ENCODE peak calls at places on chromosome 9, in five cellular contexts. One of them, this sample, is unnamed.

GRCh38 chr9:124285903-124286291 is 28.1 kb downstream of the NEK6 start:
- DNase-seq in CD4-positive, alpha-beta T cell: no peak
- DNase-seq in AG04449: peak
- DNase-seq in activated CD8-positive, alpha-beta T cell treated with anti-CD3 and anti-CD28 coated beads for 36 hours: peak
- DNase-seq in GM10248: peak
- DNase-seq in this sample: peak

GRCh38 chr9:95089916-95090791 is 227.4 kb downstream of the FANCC start:
- DNase-seq in AG04449: no peak
- DNase-seq in GM10248: no peak
- DNase-seq in activated CD8-positive, alpha-beta T cell treated with anti-CD3 and anti-CD28 coated beads for 36 hours: no peak
- DNase-seq in CD4-positive, alpha-beta T cell: no peak
- DNase-seq in this sample: no peak

GRCh38 chr9:35538361-35539234 is 48.7 kb downstream of the RUSC2 start:
- DNase-seq in AG04449: no peak
- DNase-seq in CD4-positive, alpha-beta T cell: no peak
- DNase-seq in activated CD8-positive, alpha-beta T cell treated with anti-CD3 and anti-CD28 coated beads for 36 hours: no peak
- DNase-seq in GM10248: no peak
- DNase-seq in this sample: no peak

GRCh38 chr9:131727795-131728545 is 11.9 kb downstream of the RAPGEF1 start:
- DNase-seq in activated CD8-positive, alpha-beta T cell treated with anti-CD3 and anti-CD28 coated beads for 36 hours: peak
- DNase-seq in GM10248: no peak
- DNase-seq in AG04449: no peak
- DNase-seq in CD4-positive, alpha-beta T cell: no peak
- DNase-seq in this sample: no peak

GRCh38 chr9:132006657-132007370 is 72.9 kb downstream of the MED27 start:
- DNase-seq in GM10248: peak
- DNase-seq in activated CD8-positive, alpha-beta T cell treated with anti-CD3 and anti-CD28 coated beads for 36 hours: peak
- DNase-seq in AG04449: no peak
- DNase-seq in CD4-positive, alpha-beta T cell: no peak
- DNase-seq in this sample: peak

GRCh38 chr9:101530076-101530711 is 3.5 kb upstream of the RNF20 start:
- DNase-seq in CD4-positive, alpha-beta T cell: peak
- DNase-seq in AG04449: no peak
- DNase-seq in activated CD8-positive, alpha-beta T cell treated with anti-CD3 and anti-CD28 coated beads for 36 hours: peak
- DNase-seq in GM10248: peak
- DNase-seq in this sample: peak

GRCh38 chr9:118009585-118009984 is 305.4 kb downstream of the TLR4 start:
- DNase-seq in GM10248: no peak
- DNase-seq in AG04449: no peak
- DNase-seq in CD4-positive, alpha-beta T cell: no peak
- DNase-seq in activated CD8-positive, alpha-beta T cell treated with anti-CD3 and anti-CD28 coated beads for 36 hours: no peak
- DNase-seq in this sample: no peak

GRCh38 chr9:132078369-132079356 is 1.0 kb downstream of the MED27 start:
- DNase-seq in activated CD8-positive, alpha-beta T cell treated with anti-CD3 and anti-CD28 coated beads for 36 hours: peak
- DNase-seq in GM10248: no peak
- DNase-seq in CD4-positive, alpha-beta T cell: no peak
- DNase-seq in AG04449: no peak
- DNase-seq in this sample: peak

GRCh38 chr9:85483214-85483613 is 258.5 kb downstream of the AGTPBP1 start:
- DNase-seq in AG04449: no peak
- DNase-seq in activated CD8-positive, alpha-beta T cell treated with anti-CD3 and anti-CD28 coated beads for 36 hours: no peak
- DNase-seq in CD4-positive, alpha-beta T cell: no peak
- DNase-seq in GM10248: no peak
- DNase-seq in this sample: no peak

GRCh38 chr9:22893196-22893843 is 446.7 kb downstream of the DMRTA1 start:
- DNase-seq in AG04449: no peak
- DNase-seq in GM10248: no peak
- DNase-seq in activated CD8-positive, alpha-beta T cell treated with anti-CD3 and anti-CD28 coated beads for 36 hours: no peak
- DNase-seq in CD4-positive, alpha-beta T cell: no peak
- DNase-seq in this sample: no peak

GRCh38 chr9:104836767-104837166 is 72.8 kb downstream of the NIPSNAP3B start:
- DNase-seq in GM10248: no peak
- DNase-seq in CD4-positive, alpha-beta T cell: no peak
- DNase-seq in AG04449: no peak
- DNase-seq in activated CD8-positive, alpha-beta T cell treated with anti-CD3 and anti-CD28 coated beads for 36 hours: no peak
- DNase-seq in this sample: no peak

GRCh38 chr9:134624119-134624826 is 17.3 kb upstream of the COL5A1 start:
- DNase-seq in CD4-positive, alpha-beta T cell: no peak
- DNase-seq in activated CD8-positive, alpha-beta T cell treated with anti-CD3 and anti-CD28 coated beads for 36 hours: no peak
- DNase-seq in GM10248: no peak
- DNase-seq in AG04449: no peak
- DNase-seq in this sample: no peak

GRCh38 chr9:85402541-85402940 is 339.2 kb downstream of the AGTPBP1 start:
- DNase-seq in GM10248: no peak
- DNase-seq in CD4-positive, alpha-beta T cell: no peak
- DNase-seq in activated CD8-positive, alpha-beta T cell treated with anti-CD3 and anti-CD28 coated beads for 36 hours: no peak
- DNase-seq in AG04449: no peak
- DNase-seq in this sample: no peak

GRCh38 chr9:120767451-120767850 is 25.8 kb downstream of the FBXW2 start:
- DNase-seq in AG04449: no peak
- DNase-seq in activated CD8-positive, alpha-beta T cell treated with anti-CD3 and anti-CD28 coated beads for 36 hours: no peak
- DNase-seq in GM10248: no peak
- DNase-seq in CD4-positive, alpha-beta T cell: no peak
- DNase-seq in this sample: no peak

GRCh38 chr9:27341545-27342294 is 44.8 kb upstream of the EQTN start:
- DNase-seq in GM10248: no peak
- DNase-seq in AG04449: no peak
- DNase-seq in CD4-positive, alpha-beta T cell: no peak
- DNase-seq in activated CD8-positive, alpha-beta T cell treated with anti-CD3 and anti-CD28 coated beads for 36 hours: no peak
- DNase-seq in this sample: no peak

GRCh38 chr9:21060919-21061561 is 16.7 kb downstream of the IFNB1 start:
- DNase-seq in activated CD8-positive, alpha-beta T cell treated with anti-CD3 and anti-CD28 coated beads for 36 hours: peak
- DNase-seq in AG04449: no peak
- DNase-seq in CD4-positive, alpha-beta T cell: no peak
- DNase-seq in GM10248: no peak
- DNase-seq in this sample: no peak

GRCh38 chr9:83027153-83027867 is 35.6 kb downstream of the RASEF start:
- DNase-seq in activated CD8-positive, alpha-beta T cell treated with anti-CD3 and anti-CD28 coated beads for 36 hours: no peak
- DNase-seq in AG04449: peak
- DNase-seq in CD4-positive, alpha-beta T cell: no peak
- DNase-seq in GM10248: no peak
- DNase-seq in this sample: no peak

GRCh38 chr9:37908283-37908682 is 4.4 kb upstream of the SLC25A51 start:
- DNase-seq in AG04449: no peak
- DNase-seq in activated CD8-positive, alpha-beta T cell treated with anti-CD3 and anti-CD28 coated beads for 36 hours: no peak
- DNase-seq in GM10248: no peak
- DNase-seq in CD4-positive, alpha-beta T cell: no peak
- DNase-seq in this sample: no peak

GRCh38 chr9:107819772-107820171 is 330.2 kb upstream of the KLF4 start:
- DNase-seq in GM10248: no peak
- DNase-seq in AG04449: no peak
- DNase-seq in CD4-positive, alpha-beta T cell: no peak
- DNase-seq in activated CD8-positive, alpha-beta T cell treated with anti-CD3 and anti-CD28 coated beads for 36 hours: no peak
- DNase-seq in this sample: no peak

GRCh38 chr9:130660326-130660682 is 4.1 kb upstream of the PRDM12 start:
- DNase-seq in GM10248: no peak
- DNase-seq in AG04449: no peak
- DNase-seq in CD4-positive, alpha-beta T cell: no peak
- DNase-seq in activated CD8-positive, alpha-beta T cell treated with anti-CD3 and anti-CD28 coated beads for 36 hours: no peak
- DNase-seq in this sample: no peak

GRCh38 chr9:124006448-124007156 is 5.0 kb upstream of the LHX2 start:
- DNase-seq in AG04449: no peak
- DNase-seq in activated CD8-positive, alpha-beta T cell treated with anti-CD3 and anti-CD28 coated beads for 36 hours: no peak
- DNase-seq in CD4-positive, alpha-beta T cell: no peak
- DNase-seq in GM10248: no peak
- DNase-seq in this sample: peak

GRCh38 chr9:116574027-116574679 is 113.0 kb upstream of the TRIM32 start:
- DNase-seq in activated CD8-positive, alpha-beta T cell treated with anti-CD3 and anti-CD28 coated beads for 36 hours: no peak
- DNase-seq in CD4-positive, alpha-beta T cell: no peak
- DNase-seq in GM10248: no peak
- DNase-seq in AG04449: no peak
- DNase-seq in this sample: no peak

GRCh38 chr9:114643001-114643400 is 14.6 kb downstream of the TEX53 start:
- DNase-seq in AG04449: no peak
- DNase-seq in CD4-positive, alpha-beta T cell: no peak
- DNase-seq in activated CD8-positive, alpha-beta T cell treated with anti-CD3 and anti-CD28 coated beads for 36 hours: no peak
- DNase-seq in GM10248: no peak
- DNase-seq in this sample: no peak

GRCh38 chr9:133715866-133716563 is 22.1 kb downstream of the SARDH start:
- DNase-seq in AG04449: no peak
- DNase-seq in activated CD8-positive, alpha-beta T cell treated with anti-CD3 and anti-CD28 coated beads for 36 hours: peak
- DNase-seq in GM10248: no peak
- DNase-seq in CD4-positive, alpha-beta T cell: peak
- DNase-seq in this sample: no peak

GRCh38 chr9:114429488-114429887 is 41.7 kb upstream of the AKNA start:
- DNase-seq in AG04449: no peak
- DNase-seq in GM10248: no peak
- DNase-seq in activated CD8-positive, alpha-beta T cell treated with anti-CD3 and anti-CD28 coated beads for 36 hours: no peak
- DNase-seq in CD4-positive, alpha-beta T cell: no peak
- DNase-seq in this sample: no peak

GRCh38 chr9:98255064-98255577 is 328 bp downstream of the TBC1D2 start:
- DNase-seq in GM10248: no peak
- DNase-seq in AG04449: no peak
- DNase-seq in CD4-positive, alpha-beta T cell: no peak
- DNase-seq in activated CD8-positive, alpha-beta T cell treated with anti-CD3 and anti-CD28 coated beads for 36 hours: peak
- DNase-seq in this sample: no peak

GRCh38 chr9:545480-545879 is 296.0 kb upstream of the DMRT1 start:
- DNase-seq in activated CD8-positive, alpha-beta T cell treated with anti-CD3 and anti-CD28 coated beads for 36 hours: no peak
- DNase-seq in AG04449: no peak
- DNase-seq in GM10248: no peak
- DNase-seq in CD4-positive, alpha-beta T cell: no peak
- DNase-seq in this sample: no peak

GRCh38 chr9:131085370-131086122 is 10.8 kb upstream of the AIF1L start:
- DNase-seq in GM10248: no peak
- DNase-seq in CD4-positive, alpha-beta T cell: no peak
- DNase-seq in AG04449: no peak
- DNase-seq in activated CD8-positive, alpha-beta T cell treated with anti-CD3 and anti-CD28 coated beads for 36 hours: no peak
- DNase-seq in this sample: no peak

GRCh38 chr9:37902804-37903580 is 935 bp downstream of the SLC25A51 start:
- DNase-seq in AG04449: no peak
- DNase-seq in activated CD8-positive, alpha-beta T cell treated with anti-CD3 and anti-CD28 coated beads for 36 hours: peak
- DNase-seq in CD4-positive, alpha-beta T cell: no peak
- DNase-seq in GM10248: no peak
- DNase-seq in this sample: no peak

GRCh38 chr9:88852794-88853193 is 138.5 kb upstream of the S1PR3 start:
- DNase-seq in activated CD8-positive, alpha-beta T cell treated with anti-CD3 and anti-CD28 coated beads for 36 hours: no peak
- DNase-seq in CD4-positive, alpha-beta T cell: no peak
- DNase-seq in GM10248: no peak
- DNase-seq in AG04449: peak
- DNase-seq in this sample: no peak

DNA sequence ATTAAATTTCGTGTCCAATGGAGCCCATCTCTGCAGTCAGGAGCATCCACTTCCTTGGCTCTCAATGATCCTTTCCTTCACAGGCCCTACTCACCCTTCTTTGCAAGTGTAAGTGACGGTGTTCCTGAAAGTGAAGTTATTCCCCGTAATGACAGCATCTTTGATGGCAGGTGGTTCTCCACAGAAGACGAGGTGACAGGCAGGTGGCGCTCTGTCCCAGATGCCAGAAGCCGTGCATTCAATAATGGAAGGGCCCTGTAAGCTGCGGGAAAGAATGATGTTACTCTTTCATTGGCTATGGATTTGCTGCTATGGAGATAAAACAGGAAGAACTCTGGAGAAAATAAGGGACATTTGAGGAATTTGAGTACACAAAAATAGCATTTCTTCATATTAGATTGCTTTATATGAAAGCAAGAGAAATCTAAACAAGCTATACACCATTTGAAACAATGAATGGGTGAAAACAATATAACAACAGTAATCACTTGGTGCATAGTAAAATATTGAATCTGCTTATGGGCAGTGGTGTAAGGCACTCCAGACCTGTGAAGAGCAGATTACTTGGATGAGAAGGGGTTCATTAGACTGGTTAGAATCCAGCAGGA is 89.9 kb upstream of the TXNDC8 start:
- DNase-seq in CD4-positive, alpha-beta T cell: no peak
- DNase-seq in activated CD8-positive, alpha-beta T cell treated with anti-CD3 and anti-CD28 coated beads for 36 hours: peak
- DNase-seq in AG04449: no peak
- DNase-seq in GM10248: peak
- DNase-seq in this sample: peak
- TF ChIP-seq CTCF in CD4-positive, alpha-beta T cell: no peak
- TF ChIP-seq CTCF in activated CD8-positive, alpha-beta T cell treated with anti-CD3 and anti-CD28 coated beads for 36 hours: peak
- TF ChIP-seq CTCF in AG04449: peak
- TF ChIP-seq CTCF in GM10248: peak
- TF ChIP-seq CTCF in this sample: peak

GRCh38 chr9:136374183-136374575 is 710 bp upstream of the CARD9 start:
- DNase-seq in GM10248: no peak
- DNase-seq in CD4-positive, alpha-beta T cell: no peak
- DNase-seq in AG04449: no peak
- DNase-seq in activated CD8-positive, alpha-beta T cell treated with anti-CD3 and anti-CD28 coated beads for 36 hours: no peak
- DNase-seq in this sample: no peak

GRCh38 chr9:136373300-136374182 is at the start of gene CARD9:
- DNase-seq in GM10248: peak
- DNase-seq in activated CD8-positive, alpha-beta T cell treated with anti-CD3 and anti-CD28 coated beads for 36 hours: peak
- DNase-seq in CD4-positive, alpha-beta T cell: no peak
- DNase-seq in AG04449: no peak
- DNase-seq in this sample: peak

GRCh38 chr9:136372006-136372405 is 1.5 kb downstream of the CARD9 start:
- DNase-seq in GM10248: no peak
- DNase-seq in AG04449: no peak
- DNase-seq in activated CD8-positive, alpha-beta T cell treated with anti-CD3 and anti-CD28 coated beads for 36 hours: no peak
- DNase-seq in CD4-positive, alpha-beta T cell: no peak
- DNase-seq in this sample: no peak

GRCh38 chr9:136370687-136371530 is 2.6 kb downstream of the CARD9 start:
- DNase-seq in AG04449: no peak
- DNase-seq in CD4-positive, alpha-beta T cell: no peak
- DNase-seq in GM10248: no peak
- DNase-seq in activated CD8-positive, alpha-beta T cell treated with anti-CD3 and anti-CD28 coated beads for 36 hours: no peak
- DNase-seq in this sample: no peak

GRCh38 chr9:136372561-136373299 is 739 bp downstream of the CARD9 start:
- DNase-seq in AG04449: peak
- DNase-seq in GM10248: peak
- DNase-seq in CD4-positive, alpha-beta T cell: no peak
- DNase-seq in activated CD8-positive, alpha-beta T cell treated with anti-CD3 and anti-CD28 coated beads for 36 hours: peak
- DNase-seq in this sample: no peak
- TF ChIP-seq CTCF in AG04449: peak
- TF ChIP-seq CTCF in GM10248: peak
- TF ChIP-seq CTCF in CD4-positive, alpha-beta T cell: no peak
- TF ChIP-seq CTCF in activated CD8-positive, alpha-beta T cell treated with anti-CD3 and anti-CD28 coated beads for 36 hours: no peak
- TF ChIP-seq CTCF in this sample: peak

GRCh38 chr9:126687868-126688503 is 74.3 kb downstream of the LMX1B start:
- DNase-seq in CD4-positive, alpha-beta T cell: no peak
- DNase-seq in GM10248: no peak
- DNase-seq in AG04449: no peak
- DNase-seq in activated CD8-positive, alpha-beta T cell treated with anti-CD3 and anti-CD28 coated beads for 36 hours: no peak
- DNase-seq in this sample: no peak

GRCh38 chr9:126690431-126691051 is 76.8 kb downstream of the LMX1B start:
- DNase-seq in CD4-positive, alpha-beta T cell: peak
- DNase-seq in AG04449: no peak
- DNase-seq in GM10248: peak
- DNase-seq in activated CD8-positive, alpha-beta T cell treated with anti-CD3 and anti-CD28 coated beads for 36 hours: peak
- DNase-seq in this sample: peak

GRCh38 chr9:126692041-126692758 is 78.5 kb downstream of the LMX1B start:
- DNase-seq in activated CD8-positive, alpha-beta T cell treated with anti-CD3 and anti-CD28 coated beads for 36 hours: no peak
- DNase-seq in GM10248: no peak
- DNase-seq in AG04449: no peak
- DNase-seq in CD4-positive, alpha-beta T cell: no peak
- DNase-seq in this sample: no peak

GRCh38 chr9:126689027-126689825 is 75.5 kb downstream of the LMX1B start:
- DNase-seq in GM10248: no peak
- DNase-seq in AG04449: no peak
- DNase-seq in CD4-positive, alpha-beta T cell: no peak
- DNase-seq in activated CD8-positive, alpha-beta T cell treated with anti-CD3 and anti-CD28 coated beads for 36 hours: no peak
- DNase-seq in this sample: no peak

GRCh38 chr9:126688617-126689016 is 74.9 kb downstream of the LMX1B start:
- DNase-seq in GM10248: no peak
- DNase-seq in CD4-positive, alpha-beta T cell: no peak
- DNase-seq in activated CD8-positive, alpha-beta T cell treated with anti-CD3 and anti-CD28 coated beads for 36 hours: no peak
- DNase-seq in AG04449: no peak
- DNase-seq in this sample: no peak
- TF ChIP-seq CTCF in GM10248: no peak
- TF ChIP-seq CTCF in CD4-positive, alpha-beta T cell: no peak
- TF ChIP-seq CTCF in activated CD8-positive, alpha-beta T cell treated with anti-CD3 and anti-CD28 coated beads for 36 hours: no peak
- TF ChIP-seq CTCF in AG04449: no peak
- TF ChIP-seq CTCF in this sample: no peak

GRCh38 chr9:33452828-33453271 is 5.5 kb upstream of the AQP3 start:
- DNase-seq in activated CD8-positive, alpha-beta T cell treated with anti-CD3 and anti-CD28 coated beads for 36 hours: peak
- DNase-seq in CD4-positive, alpha-beta T cell: no peak
- DNase-seq in AG04449: peak
- DNase-seq in GM10248: peak
- DNase-seq in this sample: peak
- TF ChIP-seq CTCF in activated CD8-positive, alpha-beta T cell treated with anti-CD3 and anti-CD28 coated beads for 36 hours: peak
- TF ChIP-seq CTCF in CD4-positive, alpha-beta T cell: peak
- TF ChIP-seq CTCF in AG04449: peak
- TF ChIP-seq CTCF in GM10248: peak
- TF ChIP-seq CTCF in this sample: peak